ENCODE peak calls at places on chromosomes 7 and 10, in six cellular contexts. M, Y, T, D, V and C are unnamed samples. For H3K4me1, the result is how much of the 10 kb centered on the place peaks cover.

GRCh38 chr7:101108330-101108857 is 18.5 kb upstream of the SERPINE1 start:
- DNase-seq in T (no peak), D (no peak), M (peak), V (peak), Y (no peak), C (no peak)

GRCh38 chr10:28991326-28991725 is 297.5 kb upstream of the LYZL1 start:
- DNase-seq in Y (peak), M (no peak), T (no peak), D (no peak), V (peak), C (no peak)

GRCh38 chr7:36514289-36515243 is 124.9 kb downstream of the ANLN start:
- DNase-seq in M (no peak), D (no peak), Y (no peak), V (no peak), T (no peak), C (no peak)

GRCh38 chr7:140059288-140060242 is 3.2 kb downstream of the PARP12 start:
- DNase-seq in M (no peak), Y (peak), D (peak), T (peak), V (no peak), C (no peak)

GRCh38 chr10:63700935-63701263 is 179.7 kb downstream of the REEP3 start:
- DNase-seq in D (no peak), V (no peak), Y (no peak), T (no peak), M (no peak), C (no peak)

GRCh38 chr7:155802906-155803417 is 9.3 kb downstream of the SHH start:
- DNase-seq in Y (no peak), T (no peak), M (peak), V (peak), D (no peak), C (no peak)

GRCh38 chr10:13770760-13771493 is 184.2 kb downstream of the PRPF18 start:
- DNase-seq in Y (no peak), T (no peak), M (no peak), V (no peak), D (no peak), C (no peak)

GRCh38 chr10:120503695-120504094 is 46.7 kb downstream of the PLPP4 start:
- DNase-seq in Y (no peak), T (no peak), V (no peak), D (no peak), M (no peak), C (no peak)

GRCh38 chr10:97538401-97538800 is 34.2 kb upstream of the ANKRD2 start:
- DNase-seq in M (no peak), D (no peak), T (no peak), Y (peak), V (no peak), C (no peak)

GRCh38 chr7:101140746-101141382 is 13.4 kb upstream of the AP1S1 start:
- DNase-seq in M (no peak), V (no peak), Y (no peak), D (no peak), T (no peak), C (no peak)

GRCh38 chr7:106109521-106110237 is 2.4 kb downstream of the SYPL1 start:
- DNase-seq in V (no peak), D (no peak), Y (no peak), M (no peak), T (no peak), C (no peak)

GRCh38 chr7:106110885-106111670 is 1.0 kb downstream of the SYPL1 start:
- DNase-seq in M (no peak), Y (no peak), T (no peak), D (no peak), V (peak), C (peak)

GRCh38 chr7:106111671-106112117 is 418 bp downstream of the SYPL1 start:
- DNase-seq in V (peak), T (peak), M (peak), D (no peak), Y (peak), C (no peak)

GRCh38 chr7:106108988-106109387 is 3.1 kb downstream of the SYPL1 start:
- DNase-seq in M (no peak), V (peak), D (no peak), Y (no peak), T (no peak), C (no peak)

DNA sequence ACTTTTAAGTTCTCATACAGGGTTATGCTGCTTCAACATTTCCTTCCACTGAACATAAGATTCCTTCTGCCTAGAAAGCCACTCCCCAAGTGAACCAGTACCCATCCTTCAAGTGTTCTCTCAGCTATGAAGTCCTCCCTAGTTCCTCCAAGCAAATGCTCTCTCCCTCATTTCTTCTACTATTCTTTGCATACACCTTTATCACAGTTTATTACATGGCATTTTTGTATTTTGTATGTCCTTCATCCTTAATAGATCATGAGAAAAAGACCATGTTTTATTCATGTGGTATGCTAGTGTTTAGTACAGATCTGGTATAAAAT is 1.9 kb downstream of the SYPL1 start:
- DNase-seq in T (no peak), Y (no peak), D (no peak), V (no peak), M (no peak), C (no peak)
- H3K4me1 ChIP-seq in T (under half), Y (under half), D (under half), V (under half), M (under half), C (under half)

GRCh38 chr10:131905279-131905595 is 4.4 kb downstream of the PPP2R2D start:
- DNase-seq in T (peak), Y (no peak), V (no peak), D (no peak), M (peak), C (no peak)
- H3K4me1 ChIP-seq in T (under half), Y (half or more), V (under half), D (half or more), M (under half), C (under half)

DNA sequence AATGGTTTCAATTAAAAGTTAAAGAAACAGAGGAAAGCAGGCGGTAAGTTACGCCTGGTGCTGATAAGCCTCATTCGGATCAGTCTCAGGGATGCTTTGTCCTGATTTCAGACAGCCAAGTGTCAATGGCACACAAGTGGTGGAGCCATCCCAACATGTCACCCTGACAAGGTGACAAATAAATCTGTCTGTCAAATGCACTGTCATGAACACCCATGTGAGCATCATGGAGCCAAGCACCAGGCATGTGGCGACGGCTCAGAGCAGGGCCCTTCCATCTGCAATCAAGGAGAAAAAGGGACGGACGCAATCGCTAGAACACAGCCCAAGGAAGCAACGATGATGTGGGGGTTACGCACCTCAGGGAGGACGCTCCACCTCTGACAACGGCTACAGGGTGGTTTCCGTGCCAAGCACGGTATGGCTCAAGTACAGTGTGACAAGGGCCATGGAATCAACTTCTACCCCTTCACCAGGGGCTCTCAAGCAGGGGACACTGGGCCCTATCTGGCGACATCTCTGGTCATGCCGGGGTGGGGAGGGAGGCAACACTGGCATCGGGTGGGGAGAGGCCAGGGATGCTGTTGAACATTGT is 66.2 kb downstream of the CTBP2 start:
- DNase-seq in Y (no peak), M (no peak), T (no peak), D (no peak), V (peak), C (no peak)
- H3K4me1 ChIP-seq in Y (under half), M (under half), T (under half), D (under half), V (under half), C (under half)

GRCh38 chr10:133377818-133378250 is 1.2 kb upstream of the PAOX start:
- DNase-seq in T (no peak), M (no peak), V (no peak), D (no peak), Y (no peak), C (no peak)

GRCh38 chr10:133379152-133379800 is at the start of gene PAOX:
- DNase-seq in M (peak), T (peak), V (peak), D (peak), Y (peak), C (peak)

GRCh38 chr10:133381041-133381440 is 2.0 kb downstream of the PAOX start:
- DNase-seq in V (no peak), M (no peak), T (no peak), D (no peak), Y (no peak), C (no peak)

GRCh38 chr10:133378251-133379096 is 588 bp upstream of the PAOX start:
- DNase-seq in D (peak), T (peak), Y (peak), M (peak), V (peak), C (peak)

GRCh38 chr10:133379801-133380666 is 972 bp downstream of the PAOX start:
- DNase-seq in Y (no peak), V (no peak), M (peak), T (no peak), D (peak), C (no peak)
- H3K4me1 ChIP-seq in Y (under half), V (under half), M (under half), T (under half), D (under half), C (under half)

GRCh38 chr7:44068054-44068453 is 2.7 kb upstream of the PGAM2 start:
- DNase-seq in T (peak), Y (no peak), M (peak), V (no peak), D (no peak), C (no peak)
- H3K4me1 ChIP-seq in T (under half), Y (under half), M (under half), V (under half), D (under half), C (under half)

DNA sequence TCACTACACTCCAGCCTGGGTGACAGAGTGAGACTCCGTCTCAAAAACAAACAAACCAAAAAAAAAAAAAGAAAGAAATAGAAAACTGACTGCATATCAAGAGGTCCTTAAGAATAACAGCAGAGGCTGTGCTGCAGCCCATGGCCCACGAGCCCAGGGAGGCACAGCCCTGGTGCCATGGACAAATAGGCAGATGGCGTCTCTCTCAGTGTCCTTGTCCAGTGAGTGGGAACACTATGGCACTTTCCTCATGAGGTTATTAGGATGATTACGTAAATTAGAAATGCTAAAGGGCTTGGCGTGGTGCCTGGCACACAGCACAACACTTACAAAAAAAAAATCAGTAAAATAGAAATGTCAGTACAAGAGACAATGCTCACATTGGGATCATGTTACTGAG is 33.4 kb upstream of the PFKP start:
- DNase-seq in T (no peak), M (no peak), Y (no peak), V (no peak), D (no peak), C (no peak)
- H3K4me1 ChIP-seq in T (under half), M (under half), Y (under half), V (under half), D (under half), C (under half)

GRCh38 chr10:92598321-92598720 is 5.4 kb downstream of the KIF11 start:
- DNase-seq in V (no peak), T (no peak), Y (no peak), D (no peak), M (no peak), C (no peak)
- H3K4me1 ChIP-seq in V (under half), T (under half), Y (under half), D (under half), M (under half), C (under half)

GRCh38 chr7:33581239-33581638 is 324.1 kb upstream of the BMPER start:
- DNase-seq in D (no peak), V (no peak), Y (no peak), M (no peak), T (no peak), C (no peak)

GRCh38 chr7:33579561-33579960 is 325.8 kb upstream of the BMPER start:
- DNase-seq in T (no peak), M (no peak), D (no peak), V (no peak), Y (no peak), C (no peak)

GRCh38 chr7:33578166-33578565 is 327.2 kb upstream of the BMPER start:
- DNase-seq in D (no peak), T (no peak), M (no peak), Y (no peak), V (no peak), C (no peak)

DNA sequence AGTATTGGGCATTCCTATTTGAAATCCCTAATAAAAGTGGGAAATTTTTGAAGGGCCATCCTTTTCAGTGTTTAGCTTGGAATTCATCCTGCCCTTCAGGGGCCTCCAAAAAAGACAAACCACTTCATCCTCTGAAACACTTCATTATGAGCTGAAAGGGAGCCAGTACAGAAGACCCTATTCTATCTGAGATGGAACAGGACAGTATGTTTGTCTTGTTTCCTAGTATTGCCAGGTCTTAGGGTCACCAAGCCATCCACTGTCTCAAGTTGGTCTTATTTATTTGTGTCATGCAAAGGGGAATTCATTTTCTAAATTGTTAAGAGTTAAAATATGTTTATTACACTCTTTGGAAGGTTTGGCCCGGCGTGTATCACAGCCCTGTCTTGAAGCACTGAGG is 326.2 kb upstream of the BMPER start:
- DNase-seq in D (no peak), T (no peak), M (no peak), Y (no peak), V (no peak), C (no peak)
- H3K4me1 ChIP-seq in D (under half), T (under half), M (under half), Y (under half), V (under half), C (under half)

DNA sequence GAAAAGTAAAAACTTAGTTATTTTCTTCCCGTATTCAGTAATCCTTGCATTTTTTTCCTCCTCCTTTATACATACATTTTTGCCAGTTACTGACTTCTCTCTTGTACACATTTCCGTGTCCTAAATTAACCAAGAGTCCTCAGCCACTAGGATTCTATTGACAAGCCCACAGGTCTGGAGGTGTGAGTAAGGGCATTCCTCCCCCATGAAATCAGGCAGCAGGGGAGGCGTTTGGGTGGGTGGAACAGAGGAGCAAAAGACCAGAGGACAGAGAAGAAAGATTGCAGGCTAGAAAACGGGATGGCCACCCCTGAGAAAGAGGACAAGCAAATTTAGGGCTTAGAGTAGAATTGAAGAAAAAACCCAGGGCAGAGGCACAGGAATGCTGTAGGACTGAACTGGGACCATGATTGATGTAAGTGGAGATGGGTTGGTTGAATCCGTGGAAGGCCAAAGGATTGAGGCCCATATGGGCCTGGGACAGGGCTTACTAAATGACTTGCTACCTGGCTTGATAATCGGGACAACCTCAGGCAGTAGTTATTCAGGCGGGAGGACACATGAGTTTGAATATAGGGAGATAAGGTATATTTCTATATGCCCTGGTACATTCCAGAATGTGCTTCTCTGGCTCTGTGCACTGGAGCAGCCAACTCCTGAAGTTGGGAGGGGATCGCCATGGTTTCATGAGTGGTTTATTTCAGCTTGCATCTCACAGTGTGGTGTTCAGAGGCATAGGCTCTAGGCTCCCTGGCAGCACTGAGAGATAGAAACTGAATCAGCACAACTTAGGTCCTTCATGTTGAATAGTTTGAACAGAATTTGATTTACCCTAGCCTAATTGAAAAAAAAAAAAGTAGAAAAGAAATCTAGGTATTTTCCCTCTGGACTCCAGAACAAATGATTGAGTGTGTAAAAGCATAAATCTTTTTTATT is 28.0 kb downstream of the IKZF1 start:
- DNase-seq in M (no peak), Y (no peak), D (no peak), V (no peak), T (no peak), C (no peak)
- H3K4me1 ChIP-seq in M (under half), Y (under half), D (under half), V (under half), T (under half), C (half or more)

GRCh38 chr7:43761382-43761781 is 2.9 kb downstream of the BLVRA start:
- DNase-seq in M (no peak), V (no peak), Y (no peak), D (no peak), T (no peak), C (no peak)

GRCh38 chr7:43758861-43759683 is 592 bp downstream of the BLVRA start:
- DNase-seq in M (no peak), V (peak), D (peak), Y (no peak), T (peak), C (peak)

GRCh38 chr7:43763183-43763582 is 4.7 kb downstream of the BLVRA start:
- DNase-seq in M (no peak), D (no peak), Y (no peak), V (peak), T (no peak), C (no peak)

GRCh38 chr7:43764039-43764789 is 5.7 kb downstream of the BLVRA start:
- DNase-seq in V (no peak), T (peak), M (no peak), Y (peak), D (peak), C (no peak)

GRCh38 chr7:43761919-43762318 is 3.4 kb downstream of the BLVRA start:
- DNase-seq in Y (no peak), M (no peak), D (no peak), T (no peak), V (no peak), C (no peak)
- H3K4me1 ChIP-seq in Y (half or more), M (under half), D (under half), T (under half), V (under half), C (under half)